ENCODE peak calls at places on chromosomes 5 and 9, in seven cellular contexts. One of them, this sample, is unnamed.

GRCh38 chr5:80668016-80668969 is 13.5 kb upstream of the DHFR start:
- DNase-seq in choroid plexus epithelial cell: no peak
- DNase-seq in AG04450: no peak
- DNase-seq in SK-N-SH: no peak
- DNase-seq in tibial nerve: no peak
- DNase-seq in stomach: no peak
- DNase-seq in dorsolateral prefrontal cortex: no peak
- DNase-seq in this sample: no peak

GRCh38 chr9:115013998-115014397 is 83.6 kb upstream of the TNFSF8 start:
- DNase-seq in choroid plexus epithelial cell: peak
- DNase-seq in AG04450: peak
- DNase-seq in SK-N-SH: peak
- DNase-seq in tibial nerve: peak
- DNase-seq in stomach: peak
- DNase-seq in dorsolateral prefrontal cortex: peak
- DNase-seq in this sample: no peak

GRCh38 chr9:130143974-130144373 is 28.2 kb upstream of the NCS1 start:
- DNase-seq in choroid plexus epithelial cell: no peak
- DNase-seq in AG04450: no peak
- DNase-seq in SK-N-SH: no peak
- DNase-seq in tibial nerve: no peak
- DNase-seq in stomach: no peak
- DNase-seq in dorsolateral prefrontal cortex: no peak
- DNase-seq in this sample: no peak

GRCh38 chr5:170478306-170478705 is 25.5 kb upstream of the KCNIP1 start:
- DNase-seq in choroid plexus epithelial cell: no peak
- DNase-seq in AG04450: no peak
- DNase-seq in SK-N-SH: no peak
- DNase-seq in tibial nerve: no peak
- DNase-seq in stomach: no peak
- DNase-seq in dorsolateral prefrontal cortex: no peak
- DNase-seq in this sample: no peak

GRCh38 chr5:168047043-168047668 is 244.3 kb upstream of the WWC1 start:
- DNase-seq in choroid plexus epithelial cell: peak
- DNase-seq in AG04450: no peak
- DNase-seq in SK-N-SH: peak
- DNase-seq in tibial nerve: no peak
- DNase-seq in stomach: peak
- DNase-seq in dorsolateral prefrontal cortex: no peak
- DNase-seq in this sample: no peak

GRCh38 chr5:143066556-143067281 is 296.5 kb downstream of the ARHGAP26 start:
- DNase-seq in choroid plexus epithelial cell: no peak
- DNase-seq in AG04450: no peak
- DNase-seq in SK-N-SH: no peak
- DNase-seq in tibial nerve: peak
- DNase-seq in stomach: no peak
- DNase-seq in dorsolateral prefrontal cortex: no peak
- DNase-seq in this sample: no peak

GRCh38 chr9:130364619-130365322 is 80.0 kb upstream of the ASS1 start:
- DNase-seq in choroid plexus epithelial cell: no peak
- DNase-seq in AG04450: no peak
- DNase-seq in SK-N-SH: no peak
- DNase-seq in tibial nerve: no peak
- DNase-seq in stomach: no peak
- DNase-seq in dorsolateral prefrontal cortex: no peak
- DNase-seq in this sample: no peak

GRCh38 chr9:129109952-129110739 is 447 bp downstream of the CRAT start:
- DNase-seq in choroid plexus epithelial cell: no peak
- DNase-seq in AG04450: no peak
- DNase-seq in SK-N-SH: no peak
- DNase-seq in tibial nerve: peak
- DNase-seq in stomach: no peak
- DNase-seq in dorsolateral prefrontal cortex: no peak
- DNase-seq in this sample: no peak

GRCh38 chr9:121281614-121282291 is 13.8 kb downstream of the GSN start:
- DNase-seq in choroid plexus epithelial cell: peak
- DNase-seq in AG04450: no peak
- DNase-seq in SK-N-SH: no peak
- DNase-seq in tibial nerve: peak
- DNase-seq in stomach: peak
- DNase-seq in dorsolateral prefrontal cortex: peak
- DNase-seq in this sample: peak

GRCh38 chr9:899440-900184 is 58.1 kb downstream of the DMRT1 start:
- DNase-seq in choroid plexus epithelial cell: no peak
- DNase-seq in AG04450: no peak
- DNase-seq in SK-N-SH: no peak
- DNase-seq in tibial nerve: no peak
- DNase-seq in stomach: no peak
- DNase-seq in dorsolateral prefrontal cortex: no peak
- DNase-seq in this sample: no peak

GRCh38 chr5:87061046-87061445 is 206.6 kb upstream of the RASA1 start:
- DNase-seq in choroid plexus epithelial cell: peak
- DNase-seq in AG04450: no peak
- DNase-seq in SK-N-SH: no peak
- DNase-seq in tibial nerve: no peak
- DNase-seq in stomach: no peak
- DNase-seq in dorsolateral prefrontal cortex: no peak
- DNase-seq in this sample: no peak

GRCh38 chr9:20621553-20622329 is 558 bp downstream of the MLLT3 start:
- DNase-seq in choroid plexus epithelial cell: peak
- DNase-seq in AG04450: no peak
- DNase-seq in SK-N-SH: peak
- DNase-seq in tibial nerve: peak
- DNase-seq in stomach: peak
- DNase-seq in dorsolateral prefrontal cortex: peak
- DNase-seq in this sample: no peak

GRCh38 chr9:135971892-135972291 is 10.7 kb upstream of the UBAC1 start:
- DNase-seq in choroid plexus epithelial cell: peak
- DNase-seq in AG04450: no peak
- DNase-seq in SK-N-SH: no peak
- DNase-seq in tibial nerve: no peak
- DNase-seq in stomach: peak
- DNase-seq in dorsolateral prefrontal cortex: no peak
- DNase-seq in this sample: no peak

GRCh38 chr5:35741126-35741711 is 115.5 kb upstream of the IL7R start:
- DNase-seq in choroid plexus epithelial cell: peak
- DNase-seq in AG04450: no peak
- DNase-seq in SK-N-SH: no peak
- DNase-seq in tibial nerve: no peak
- DNase-seq in stomach: no peak
- DNase-seq in dorsolateral prefrontal cortex: no peak
- DNase-seq in this sample: no peak

GRCh38 chr5:35742006-35742405 is 114.7 kb upstream of the IL7R start:
- DNase-seq in choroid plexus epithelial cell: no peak
- DNase-seq in AG04450: no peak
- DNase-seq in SK-N-SH: no peak
- DNase-seq in tibial nerve: no peak
- DNase-seq in stomach: no peak
- DNase-seq in dorsolateral prefrontal cortex: no peak
- DNase-seq in this sample: no peak

GRCh38 chr5:35745666-35746065 is 111.0 kb upstream of the IL7R start:
- DNase-seq in choroid plexus epithelial cell: no peak
- DNase-seq in AG04450: no peak
- DNase-seq in SK-N-SH: no peak
- DNase-seq in tibial nerve: no peak
- DNase-seq in stomach: no peak
- DNase-seq in dorsolateral prefrontal cortex: no peak
- DNase-seq in this sample: no peak

GRCh38 chr5:35745193-35745592 is 111.5 kb upstream of the IL7R start:
- DNase-seq in choroid plexus epithelial cell: no peak
- DNase-seq in AG04450: no peak
- DNase-seq in SK-N-SH: no peak
- DNase-seq in tibial nerve: no peak
- DNase-seq in stomach: no peak
- DNase-seq in dorsolateral prefrontal cortex: no peak
- DNase-seq in this sample: no peak

DNA sequence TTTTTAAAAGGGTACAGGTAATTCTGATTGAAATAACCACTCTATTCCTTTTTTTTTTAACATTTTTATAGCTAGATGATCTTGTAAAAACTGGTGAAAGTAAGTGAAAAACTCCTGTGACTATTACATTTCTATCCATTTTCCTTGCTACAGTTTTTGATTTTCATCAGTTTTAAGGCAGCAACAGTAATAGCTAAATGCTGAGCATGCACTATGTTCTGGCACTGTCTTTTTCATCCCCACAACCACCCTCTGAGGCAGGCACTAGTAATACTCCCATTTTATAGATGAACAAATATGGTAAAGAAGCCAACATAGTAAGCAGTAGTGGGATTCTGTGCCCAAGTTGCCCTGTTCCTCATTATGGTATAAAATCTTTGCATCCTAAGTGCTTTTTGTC is 113.0 kb upstream of the IL7R start:
- DNase-seq in choroid plexus epithelial cell: no peak
- DNase-seq in AG04450: no peak
- DNase-seq in SK-N-SH: no peak
- DNase-seq in tibial nerve: no peak
- DNase-seq in stomach: no peak
- DNase-seq in dorsolateral prefrontal cortex: no peak
- DNase-seq in this sample: no peak
- H3K4me3 ChIP-seq in choroid plexus epithelial cell: no peak
- H3K4me3 ChIP-seq in AG04450: no peak
- H3K4me3 ChIP-seq in SK-N-SH: no peak
- H3K4me3 ChIP-seq in tibial nerve: no peak
- H3K4me3 ChIP-seq in stomach: no peak
- H3K4me3 ChIP-seq in dorsolateral prefrontal cortex: no peak
- H3K4me3 ChIP-seq in this sample: no peak

GRCh38 chr5:122313941-122314340 is 1.9 kb downstream of the SNCAIP start:
- DNase-seq in choroid plexus epithelial cell: no peak
- DNase-seq in AG04450: no peak
- DNase-seq in SK-N-SH: no peak
- DNase-seq in tibial nerve: no peak
- DNase-seq in stomach: no peak
- DNase-seq in dorsolateral prefrontal cortex: no peak
- DNase-seq in this sample: no peak

GRCh38 chr5:122311888-122312669 is at the start of gene SNCAIP:
- DNase-seq in choroid plexus epithelial cell: peak
- DNase-seq in AG04450: no peak
- DNase-seq in SK-N-SH: peak
- DNase-seq in tibial nerve: no peak
- DNase-seq in stomach: peak
- DNase-seq in dorsolateral prefrontal cortex: peak
- DNase-seq in this sample: no peak

GRCh38 chr5:122311400-122311887 is 593 bp upstream of the SNCAIP start:
- DNase-seq in choroid plexus epithelial cell: no peak
- DNase-seq in AG04450: no peak
- DNase-seq in SK-N-SH: no peak
- DNase-seq in tibial nerve: no peak
- DNase-seq in stomach: no peak
- DNase-seq in dorsolateral prefrontal cortex: no peak
- DNase-seq in this sample: no peak

GRCh38 chr5:122313001-122313402 is 965 bp downstream of the SNCAIP start:
- DNase-seq in choroid plexus epithelial cell: peak
- DNase-seq in AG04450: no peak
- DNase-seq in SK-N-SH: peak
- DNase-seq in tibial nerve: peak
- DNase-seq in stomach: no peak
- DNase-seq in dorsolateral prefrontal cortex: no peak
- DNase-seq in this sample: no peak

DNA sequence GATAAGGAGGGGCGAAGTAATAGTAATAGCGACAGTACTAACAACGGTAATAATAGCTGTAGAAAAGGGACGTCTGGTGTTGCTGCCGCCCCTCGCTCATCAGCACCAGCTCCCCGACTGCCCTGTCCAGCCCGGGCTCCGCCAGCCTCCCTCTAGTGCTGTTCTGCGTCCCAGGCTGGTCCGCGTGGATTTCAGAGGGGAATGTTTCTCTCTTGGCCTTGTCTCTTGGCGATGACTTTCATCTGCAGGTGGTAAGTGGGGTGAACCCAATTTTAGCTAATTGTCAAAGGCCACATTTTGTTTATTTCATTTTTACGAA is 592 bp downstream of the SNCAIP start:
- DNase-seq in choroid plexus epithelial cell: no peak
- DNase-seq in AG04450: no peak
- DNase-seq in SK-N-SH: peak
- DNase-seq in tibial nerve: peak
- DNase-seq in stomach: no peak
- DNase-seq in dorsolateral prefrontal cortex: peak
- DNase-seq in this sample: no peak
- H3K4me3 ChIP-seq in choroid plexus epithelial cell: peak
- H3K4me3 ChIP-seq in AG04450: peak
- H3K4me3 ChIP-seq in SK-N-SH: peak
- H3K4me3 ChIP-seq in tibial nerve: peak
- H3K4me3 ChIP-seq in stomach: peak
- H3K4me3 ChIP-seq in dorsolateral prefrontal cortex: peak
- H3K4me3 ChIP-seq in this sample: peak

GRCh38 chr9:102044133-102044532 is 305.7 kb upstream of the GRIN3A start:
- DNase-seq in choroid plexus epithelial cell: no peak
- DNase-seq in AG04450: no peak
- DNase-seq in SK-N-SH: no peak
- DNase-seq in tibial nerve: no peak
- DNase-seq in stomach: no peak
- DNase-seq in dorsolateral prefrontal cortex: no peak
- DNase-seq in this sample: no peak

GRCh38 chr9:102047549-102047948 is 309.1 kb upstream of the GRIN3A start:
- DNase-seq in choroid plexus epithelial cell: no peak
- DNase-seq in AG04450: no peak
- DNase-seq in SK-N-SH: no peak
- DNase-seq in tibial nerve: no peak
- DNase-seq in stomach: no peak
- DNase-seq in dorsolateral prefrontal cortex: no peak
- DNase-seq in this sample: no peak

GRCh38 chr9:102054811-102055210 is 316.4 kb upstream of the GRIN3A start:
- DNase-seq in choroid plexus epithelial cell: no peak
- DNase-seq in AG04450: no peak
- DNase-seq in SK-N-SH: no peak
- DNase-seq in tibial nerve: no peak
- DNase-seq in stomach: no peak
- DNase-seq in dorsolateral prefrontal cortex: no peak
- DNase-seq in this sample: no peak

DNA sequence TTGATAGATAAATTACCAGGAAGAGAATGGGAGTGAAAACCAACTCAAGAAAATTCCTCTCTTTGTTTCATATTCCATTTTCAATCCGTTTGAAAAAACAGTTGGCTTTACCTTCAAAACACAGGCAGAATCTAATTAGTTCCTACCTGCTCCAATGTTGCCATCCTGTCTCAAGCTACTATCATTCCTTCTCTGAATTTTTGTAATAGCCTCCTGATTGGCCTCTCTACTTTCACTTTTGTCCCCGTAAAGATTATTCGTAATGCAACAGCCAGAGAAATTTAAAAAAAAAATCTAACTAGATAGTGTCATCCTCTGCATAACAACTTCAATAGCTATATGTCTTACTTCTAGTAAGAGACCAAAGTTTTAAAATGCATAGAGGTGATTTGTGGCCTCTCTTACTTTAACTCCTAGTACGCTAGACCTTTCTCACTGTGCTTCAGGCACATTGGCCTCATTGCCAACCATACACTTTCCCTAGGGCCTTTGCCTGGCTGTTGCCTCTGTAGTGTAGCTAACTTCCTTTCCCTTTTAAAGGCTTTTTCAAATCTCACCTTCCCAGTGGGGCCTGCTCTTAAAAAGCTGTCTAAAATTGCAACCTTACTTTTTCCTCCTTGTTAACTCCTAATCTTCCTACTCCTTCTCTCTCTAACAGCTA is 311.3 kb upstream of the GRIN3A start:
- DNase-seq in choroid plexus epithelial cell: no peak
- DNase-seq in AG04450: no peak
- DNase-seq in SK-N-SH: no peak
- DNase-seq in tibial nerve: no peak
- DNase-seq in stomach: no peak
- DNase-seq in dorsolateral prefrontal cortex: no peak
- DNase-seq in this sample: no peak
- H3K4me3 ChIP-seq in choroid plexus epithelial cell: no peak
- H3K4me3 ChIP-seq in AG04450: no peak
- H3K4me3 ChIP-seq in SK-N-SH: peak
- H3K4me3 ChIP-seq in tibial nerve: no peak
- H3K4me3 ChIP-seq in stomach: no peak
- H3K4me3 ChIP-seq in dorsolateral prefrontal cortex: no peak
- H3K4me3 ChIP-seq in this sample: peak

GRCh38 chr9:137167113-137167751 is 2.6 kb downstream of the LRRC26 start:
- DNase-seq in choroid plexus epithelial cell: no peak
- DNase-seq in AG04450: no peak
- DNase-seq in SK-N-SH: peak
- DNase-seq in tibial nerve: no peak
- DNase-seq in stomach: no peak
- DNase-seq in dorsolateral prefrontal cortex: peak
- DNase-seq in this sample: no peak
- H3K4me3 ChIP-seq in choroid plexus epithelial cell: no peak
- H3K4me3 ChIP-seq in AG04450: no peak
- H3K4me3 ChIP-seq in SK-N-SH: no peak
- H3K4me3 ChIP-seq in tibial nerve: no peak
- H3K4me3 ChIP-seq in stomach: no peak
- H3K4me3 ChIP-seq in dorsolateral prefrontal cortex: no peak
- H3K4me3 ChIP-seq in this sample: no peak

This sample was measured in thoracic aorta.